ENCODE peak calls at places on chromosomes 4 and X, in four cellular contexts. Q is H1, P is HepG2, K is GM12892. D is an unnamed sample.

GRCh38 chr4:98662619-98663225 is 4.3 kb upstream of the TSPAN5 start:
- DNase-seq in P (no peak), K (no peak), Q (peak; percentile 64), D (no peak)

GRCh38 chrX:25427873-25428555 is 412.2 kb upstream of the ARX start:
- DNase-seq in K (no peak), P (no peak), Q (peak; percentile 66), D (no peak)

GRCh38 chr4:69322055-69322454 is 41.8 kb downstream of the UGT2B28 start:
- DNase-seq in K (no peak), P (no peak), Q (no peak), D (no peak)

GRCh38 chrX:154486052-154486395 is 391 bp downstream of the UBL4A start:
- DNase-seq in K (no peak), Q (peak; percentile 53), P (no peak), D (no peak)

GRCh38 chr4:8117278-8117682 is 41.3 kb downstream of the ABLIM2 start:
- DNase-seq in Q (peak; percentile 81), K (no peak), P (peak; percentile 12), D (peak; percentile 55)

GRCh38 chr4:165204462-165204830 is 2.9 kb upstream of the KLHL2 start:
- DNase-seq in Q (no peak), K (no peak), P (no peak), D (no peak)

GRCh38 chr4:8090312-8090711 is 68.3 kb downstream of the ABLIM2 start:
- DNase-seq in Q (no peak), K (no peak), P (no peak), D (no peak)

GRCh38 chrX:125791781-125792180 is 374.3 kb downstream of the DCAF12L2 start:
- DNase-seq in K (no peak), P (no peak), Q (no peak), D (no peak)

GRCh38 chr4:107894138-107894603 is 37.2 kb upstream of the CYP2U1 start:
- DNase-seq in Q (no peak), P (no peak), K (no peak), D (no peak)

GRCh38 chr4:168655182-168655581 is 158.3 kb downstream of the PALLD start:
- DNase-seq in P (no peak), Q (no peak), K (no peak), D (no peak)

GRCh38 chr4:110163327-110164070 is 34.9 kb downstream of the ELOVL6 start:
- DNase-seq in K (no peak), Q (no peak), P (no peak), D (no peak)

GRCh38 chrX:38220024-38220935 is at the start of gene SRPX:
- DNase-seq in K (no peak), P (no peak), Q (peak; percentile 54), D (no peak)

GRCh38 chrX:46788902-46789301 is 30.0 kb upstream of the SLC9A7 start:
- DNase-seq in Q (no peak), K (no peak), P (no peak), D (no peak)

GRCh38 chrX:5876984-5877655 is 351.5 kb downstream of the NLGN4X start:
- DNase-seq in K (no peak), Q (peak; percentile 46), P (peak; percentile 0), D (no peak)

GRCh38 chr4:165947019-165947418 is 74.0 kb downstream of the TLL1 start:
- DNase-seq in K (no peak), P (no peak), Q (no peak), D (no peak)

GRCh38 chrX:137052641-137053235 is 18.9 kb upstream of the GPR101 start:
- DNase-seq in K (no peak), Q (no peak), P (no peak), D (no peak)

GRCh38 chr4:164748375-164748774 is 5.6 kb upstream of the SMIM31 start:
- DNase-seq in K (no peak), P (peak; percentile 3), Q (no peak), D (no peak)

GRCh38 chr4:38605181-38605764 is 58.7 kb upstream of the KLF3 start:
- DNase-seq in Q (peak; percentile 24), P (no peak), K (no peak), D (no peak)

GRCh38 chrX:13223868-13224555 is 95.8 kb downstream of the ATXN3L start:
- DNase-seq in K (no peak), P (peak; percentile 39), Q (no peak), D (no peak)

GRCh38 chr4:100869266-100869665 is 351.4 kb upstream of the EMCN start:
- DNase-seq in K (no peak), Q (no peak), P (no peak), D (no peak)

GRCh38 chr4:54237770-54238169 is 8.7 kb downstream of the PDGFRA start:
- DNase-seq in P (no peak), Q (no peak), K (no peak), D (no peak)

GRCh38 chr4:77434299-77435092 is 171.1 kb upstream of the CXCL13 start:
- DNase-seq in Q (no peak), K (no peak), P (no peak), D (no peak)

GRCh38 chr4:2411786-2412510 is 6.5 kb downstream of the ZFYVE28 start:
- DNase-seq in P (no peak), Q (no peak), K (peak; percentile 56), D (no peak)
- TF ChIP-seq POLR2AphosphoS5 in P (no peak), Q (no peak), K (no peak), D (no peak)

GRCh38 chr4:118327554-118328241 is 25.1 kb downstream of the PRSS12 start:
- DNase-seq in Q (no peak), K (no peak), P (no peak), D (no peak)
- TF ChIP-seq TAF1 in Q (no peak), K (no peak), P (no peak), D (no peak)

DNA sequence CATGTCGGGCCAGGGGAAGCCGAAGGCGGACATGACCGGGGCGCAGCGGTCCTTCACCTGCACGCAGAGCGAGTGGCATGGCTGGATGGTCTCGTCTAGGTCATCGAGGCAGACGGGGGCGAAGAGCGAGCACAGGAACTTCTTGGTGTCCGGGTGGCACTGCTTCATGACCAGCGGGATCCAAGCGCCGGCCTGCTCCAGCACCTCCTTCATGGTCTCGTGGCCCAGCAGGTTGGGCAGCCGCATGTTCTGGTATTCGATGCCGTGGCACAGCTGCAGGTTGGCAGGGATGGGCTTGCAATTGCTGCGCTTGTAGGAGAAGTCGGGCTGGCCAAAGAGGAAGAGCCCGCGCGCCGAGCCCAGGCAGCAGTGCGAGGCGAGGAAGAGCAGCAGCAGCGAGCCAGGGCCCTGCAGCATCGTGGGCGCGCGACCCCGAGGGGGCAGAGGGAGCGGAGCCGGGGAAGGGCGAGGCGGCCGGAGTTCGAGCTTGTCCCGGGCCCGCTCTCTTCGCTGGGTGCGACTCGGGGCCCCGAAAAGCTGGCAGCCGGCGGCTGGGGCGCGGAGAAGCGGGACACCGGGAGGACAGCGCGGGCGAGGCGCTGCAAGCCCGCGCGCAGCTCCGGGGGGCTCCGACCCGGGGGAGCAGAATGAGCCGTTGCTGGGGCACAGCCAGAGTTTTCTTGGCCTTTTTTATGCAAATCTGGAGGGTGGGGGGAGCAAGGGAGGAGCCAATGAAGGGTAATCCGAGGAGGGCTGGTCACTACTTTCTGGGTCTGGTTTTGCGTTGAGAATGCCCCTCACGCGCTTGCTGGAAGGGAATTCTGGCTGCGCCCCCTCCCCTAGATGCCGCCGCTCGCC is at the start of gene SFRP2:
- DNase-seq in K (no peak), P (no peak), Q (peak; percentile 84), D (no peak)
- TF ChIP-seq POLR2AphosphoS5 in K (no peak), P (no peak), Q (peak; percentile 86), D (no peak)

GRCh38 chr4:183612329-183613250 is 46.4 kb downstream of the RWDD4 start:
- DNase-seq in P (no peak), Q (no peak), K (no peak), D (no peak)

GRCh38 chr4:183611210-183611830 is 47.7 kb downstream of the RWDD4 start:
- DNase-seq in K (no peak), P (no peak), Q (no peak), D (no peak)

GRCh38 chr4:183610033-183610432 is 49.0 kb downstream of the RWDD4 start:
- DNase-seq in Q (no peak), K (no peak), P (no peak), D (no peak)

GRCh38 chr4:183609151-183609550 is 49.8 kb downstream of the RWDD4 start:
- DNase-seq in Q (no peak), K (no peak), P (no peak), D (no peak)

DNA sequence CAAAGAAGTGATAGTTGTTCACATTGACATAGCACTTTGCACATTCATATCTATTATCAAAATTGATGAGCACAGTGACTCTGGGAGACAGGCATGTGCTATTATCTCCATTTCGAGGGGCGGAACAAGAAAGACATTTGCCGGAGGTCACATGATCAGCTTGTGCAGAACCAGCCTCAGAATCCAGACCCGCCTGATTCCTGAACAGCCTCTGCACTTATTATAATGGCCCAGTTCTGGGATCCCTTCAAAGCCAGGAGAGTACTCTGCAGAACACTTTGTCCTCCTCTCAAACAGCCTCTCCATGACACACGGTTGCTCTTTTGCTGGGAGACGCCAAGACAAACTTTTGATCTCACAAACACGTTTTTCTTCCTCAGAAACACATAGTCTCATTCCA is 48.4 kb downstream of the RWDD4 start:
- DNase-seq in K (no peak), Q (no peak), P (no peak), D (no peak)
- TF ChIP-seq TAF1 in K (no peak), Q (no peak), P (no peak), D (no peak)

GRCh38 chrX:10902001-10902400 is 209.1 kb upstream of the HCCS start:
- DNase-seq in P (peak; percentile 55), Q (no peak), K (no peak), D (no peak)
- TF ChIP-seq POLR2AphosphoS5 in P (no peak), Q (no peak), K (no peak), D (no peak)

GRCh38 chr4:57023104-57023503 is 44.4 kb downstream of the POLR2B start:
- DNase-seq in K (no peak), P (no peak), Q (no peak), D (no peak)

GRCh38 chr4:57018930-57019329 is 40.2 kb downstream of the POLR2B start:
- DNase-seq in K (no peak), P (no peak), Q (no peak), D (no peak)

GRCh38 chr4:57020467-57021101 is 41.9 kb downstream of the POLR2B start:
- DNase-seq in K (no peak), P (no peak), Q (no peak), D (no peak)
- TF ChIP-seq TAF1 in K (no peak), P (no peak), Q (no peak), D (no peak)

D was measured in GM12891.